ENCODE peak calls at places on chromosome 9, in five cellular contexts. Y, E, M, L and R are unnamed samples.

GRCh38 chr9:126326228-126327015 is at the start of gene MVB12B:
- DNase-seq in Y (peak), E (peak), M (no peak), L (no peak), R (no peak)

GRCh38 chr9:119357697-119358096 is 11.5 kb downstream of the BRINP1 start:
- DNase-seq in Y (no peak), E (no peak), M (no peak), L (no peak), R (no peak)

GRCh38 chr9:35822926-35823325 is 5.6 kb downstream of the FAM221B start:
- DNase-seq in Y (no peak), E (no peak), M (no peak), L (no peak), R (no peak)

GRCh38 chr9:132644251-132644650 is 25.5 kb downstream of the DDX31 start:
- DNase-seq in Y (no peak), E (no peak), M (no peak), L (no peak), R (no peak)

GRCh38 chr9:127341152-127341551 is 55.8 kb upstream of the SLC2A8 start:
- DNase-seq in Y (no peak), E (no peak), M (no peak), L (no peak), R (no peak)

GRCh38 chr9:94869415-94869838 is 142.9 kb downstream of the AOPEP start:
- DNase-seq in Y (no peak), E (no peak), M (no peak), L (peak), R (no peak)

GRCh38 chr9:94761506-94761905 is 35.0 kb downstream of the AOPEP start:
- DNase-seq in Y (no peak), E (peak), M (no peak), L (no peak), R (no peak)

GRCh38 chr9:88571417-88571816 is 36.4 kb downstream of the NXNL2 start:
- DNase-seq in Y (no peak), E (no peak), M (no peak), L (no peak), R (no peak)

GRCh38 chr9:4262735-4263141 is 37.1 kb downstream of the GLIS3 start:
- DNase-seq in Y (no peak), E (no peak), M (no peak), L (peak), R (no peak)

GRCh38 chr9:21075484-21075883 is 2.3 kb downstream of the IFNB1 start:
- DNase-seq in Y (no peak), E (no peak), M (no peak), L (no peak), R (no peak)

GRCh38 chr9:137150485-137151060 is 11.6 kb downstream of the GRIN1 start:
- DNase-seq in Y (peak), E (peak), M (no peak), L (peak), R (peak)

GRCh38 chr9:18906656-18907395 is 126.2 kb downstream of the SAXO1 start:
- DNase-seq in Y (no peak), E (no peak), M (no peak), L (no peak), R (no peak)

GRCh38 chr9:91740713-91741112 is 209.3 kb downstream of the ROR2 start:
- DNase-seq in Y (no peak), E (no peak), M (no peak), L (no peak), R (no peak)

GRCh38 chr9:105608685-105609598 is 51.0 kb downstream of the FKTN start:
- DNase-seq in Y (no peak), E (peak), M (no peak), L (peak), R (peak)

GRCh38 chr9:1208185-1208584 is 158.0 kb downstream of the DMRT2 start:
- DNase-seq in Y (no peak), E (no peak), M (no peak), L (no peak), R (no peak)

GRCh38 chr9:119709431-119709830 is 340.2 kb upstream of the BRINP1 start:
- DNase-seq in Y (no peak), E (no peak), M (no peak), L (no peak), R (no peak)

GRCh38 chr9:15430920-15431844 is 8.5 kb downstream of the SNAPC3 start:
- DNase-seq in Y (no peak), E (no peak), M (no peak), L (no peak), R (no peak)

GRCh38 chr9:127182901-127183746 is 60.7 kb upstream of the ANGPTL2 start:
- DNase-seq in Y (no peak), E (no peak), M (no peak), L (no peak), R (no peak)

GRCh38 chr9:96417610-96418073 is 528 bp downstream of the ZNF367 start:
- DNase-seq in Y (no peak), E (no peak), M (no peak), L (no peak), R (no peak)

GRCh38 chr9:134375430-134376385 is 49.5 kb downstream of the RXRA start:
- DNase-seq in Y (peak), E (no peak), M (no peak), L (no peak), R (no peak)

GRCh38 chr9:120776788-120777187 is 16.4 kb downstream of the FBXW2 start:
- DNase-seq in Y (no peak), E (no peak), M (no peak), L (no peak), R (no peak)